ENCODE peak calls at places on chromosomes 2 and 18, in five cellular contexts. E is brain microvascular endothelial cell, C is neural crest cell, X is heart right ventricle, K is NB4. O is an unnamed sample.

GRCh38 chr2:209727077-209727476 is 44.6 kb upstream of the UNC80 start:
- DNase-seq in E (no peak), K (no peak), X (no peak), C (no peak), O (no peak)

GRCh38 chr2:207505180-207505579 is 24.6 kb upstream of the CREB1 start:
- DNase-seq in X (no peak), K (no peak), E (no peak), C (no peak), O (no peak)

GRCh38 chr2:56770490-56770889 is 586.7 kb downstream of the CCDC85A start:
- DNase-seq in C (no peak), K (no peak), E (no peak), X (no peak), O (no peak)

GRCh38 chr18:21342372-21342771 is 100.3 kb downstream of the GREB1L start:
- DNase-seq in E (no peak), C (no peak), X (no peak), K (no peak), O (no peak)

GRCh38 chr2:168565112-168565511 is 109.0 kb downstream of the CERS6 start:
- DNase-seq in K (no peak), X (no peak), C (no peak), E (peak), O (peak)

GRCh38 chr2:85732467-85733120 is 21.2 kb upstream of the ATOH8 start:
- DNase-seq in C (no peak), K (no peak), E (no peak), X (no peak), O (no peak)

GRCh38 chr2:98508690-98509054 is 64.0 kb downstream of the INPP4A start:
- DNase-seq in C (no peak), K (peak), X (peak), E (peak), O (no peak)

GRCh38 chr2:73920577-73921545 is 5.8 kb upstream of the DGUOK start:
- DNase-seq in E (no peak), X (no peak), K (peak), C (peak), O (no peak)

GRCh38 chr18:74906189-74906588 is 302.8 kb downstream of the PTGR3 start:
- DNase-seq in K (no peak), E (no peak), X (no peak), C (no peak), O (no peak)

GRCh38 chr18:48106498-48106897 is 176.0 kb upstream of the SMAD2 start:
- DNase-seq in X (no peak), K (no peak), C (no peak), E (no peak), O (no peak)

GRCh38 chr2:143246815-143247744 is 117.9 kb downstream of the ARHGAP15 start:
- DNase-seq in K (no peak), E (no peak), X (no peak), C (no peak), O (no peak)

GRCh38 chr18:25457636-25458035 is 105.7 kb upstream of the ZNF521 start:
- DNase-seq in E (no peak), X (no peak), C (no peak), K (no peak), O (no peak)

GRCh38 chr18:13500891-13501887 is 225.2 kb downstream of the FAM210A start:
- DNase-seq in X (peak), C (no peak), K (no peak), E (peak), O (no peak)

GRCh38 chr18:7568426-7568825 is 1.3 kb downstream of the PTPRM start:
- DNase-seq in X (peak), E (no peak), K (no peak), C (peak), O (peak)

GRCh38 chr18:7565677-7566076 is 1.4 kb upstream of the PTPRM start:
- DNase-seq in C (no peak), E (no peak), X (no peak), K (no peak), O (no peak)

GRCh38 chr18:7566587-7567486 is at the start of gene PTPRM:
- DNase-seq in C (peak), X (peak), K (peak), E (peak), O (peak)

GRCh38 chr18:7566244-7566586 is 901 bp upstream of the PTPRM start:
- DNase-seq in C (no peak), K (no peak), E (no peak), X (no peak), O (no peak)

DNA sequence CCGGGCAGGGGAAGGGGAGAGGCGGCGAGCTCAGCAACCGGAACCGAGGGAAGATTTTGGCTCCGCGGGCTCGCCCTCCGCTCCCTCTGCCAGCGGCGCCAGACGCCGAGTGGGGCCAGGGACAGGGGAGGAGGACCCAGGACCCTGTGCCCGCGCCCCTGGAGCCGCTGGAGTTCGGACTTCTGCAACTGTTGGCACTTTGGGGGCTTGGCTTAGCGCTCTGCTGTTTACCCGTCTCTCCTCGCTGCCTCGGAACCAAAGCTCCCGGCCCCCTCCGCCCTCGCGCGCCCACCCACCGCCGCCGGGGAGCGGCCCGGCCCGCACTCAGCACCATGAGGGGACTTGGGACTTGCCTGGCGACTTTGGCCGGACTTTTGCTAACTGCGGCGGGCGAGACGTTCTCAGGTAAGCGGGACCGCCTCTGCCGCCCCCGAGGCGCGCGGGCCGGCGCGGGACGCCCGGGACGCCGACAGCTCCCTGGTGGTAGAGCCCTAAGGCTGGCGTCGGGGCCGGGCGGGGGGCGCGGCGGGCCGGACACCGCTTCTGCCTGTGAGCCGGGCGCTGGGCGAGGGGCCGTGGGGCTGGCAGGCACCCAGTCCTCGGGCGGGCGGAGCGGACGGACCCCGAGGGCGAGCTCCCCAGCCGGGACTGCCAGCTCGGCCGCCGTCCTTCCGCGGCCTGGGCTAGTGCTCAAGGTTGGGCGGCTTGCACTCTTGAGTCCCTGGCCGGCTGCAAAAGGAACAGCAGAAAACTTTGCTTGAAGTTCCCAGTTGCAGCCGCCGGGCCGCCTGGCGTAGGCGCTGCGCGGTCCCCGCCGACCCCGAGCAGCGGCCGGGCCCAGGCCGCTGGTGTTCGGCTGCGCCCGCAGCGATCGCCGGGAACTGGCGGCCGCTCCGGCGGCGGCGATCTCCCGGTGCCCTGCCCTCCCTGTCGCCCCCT is 640 bp downstream of the PTPRM start:
- DNase-seq in E (peak), C (peak), K (no peak), X (peak), O (peak)
- TF ChIP-seq CTCF in E (no peak), C (no peak), K (no peak), X (no peak), O (no peak)

GRCh38 chr2:233353769-233354499 is at the start of gene DGKD:
- DNase-seq in X (peak), C (peak), E (no peak), K (peak), O (no peak)
- TF ChIP-seq CTCF in X (no peak), C (no peak), E (peak), K (no peak), O (peak)

GRCh38 chr2:149797030-149797429 is 209.5 kb upstream of the MMADHC start:
- DNase-seq in C (no peak), K (no peak), X (no peak), E (no peak), O (no peak)

GRCh38 chr2:149800624-149801220 is 213.1 kb upstream of the MMADHC start:
- DNase-seq in K (no peak), E (no peak), C (no peak), X (no peak), O (no peak)

GRCh38 chr2:149799296-149799695 is 211.7 kb upstream of the MMADHC start:
- DNase-seq in E (no peak), K (peak), X (no peak), C (no peak), O (no peak)
- TF ChIP-seq CTCF in E (peak), K (no peak), X (peak), C (peak), O (peak)

DNA sequence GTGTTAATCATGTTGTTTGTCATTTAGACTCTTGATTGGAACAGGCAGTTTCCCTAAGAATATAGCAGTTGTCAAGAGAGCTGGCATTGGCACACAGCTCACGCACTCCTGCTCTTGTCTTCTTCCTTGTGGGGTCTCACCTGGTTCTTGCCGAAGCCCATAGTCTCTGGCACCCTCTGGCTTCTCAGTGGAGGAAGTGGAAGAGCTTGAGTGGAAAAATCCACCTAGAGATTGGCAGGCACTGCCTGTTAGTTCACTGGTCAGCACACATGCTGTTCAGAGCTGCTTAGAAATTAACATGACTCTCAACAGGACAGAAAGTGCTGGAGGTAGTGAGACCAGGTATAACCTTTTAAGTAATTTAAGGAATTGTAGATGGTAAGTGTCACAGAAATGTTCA is 28.3 kb downstream of the SCTR start:
- DNase-seq in K (no peak), E (no peak), C (no peak), X (no peak), O (no peak)
- TF ChIP-seq CTCF in K (no peak), E (no peak), C (no peak), X (no peak), O (no peak)

DNA sequence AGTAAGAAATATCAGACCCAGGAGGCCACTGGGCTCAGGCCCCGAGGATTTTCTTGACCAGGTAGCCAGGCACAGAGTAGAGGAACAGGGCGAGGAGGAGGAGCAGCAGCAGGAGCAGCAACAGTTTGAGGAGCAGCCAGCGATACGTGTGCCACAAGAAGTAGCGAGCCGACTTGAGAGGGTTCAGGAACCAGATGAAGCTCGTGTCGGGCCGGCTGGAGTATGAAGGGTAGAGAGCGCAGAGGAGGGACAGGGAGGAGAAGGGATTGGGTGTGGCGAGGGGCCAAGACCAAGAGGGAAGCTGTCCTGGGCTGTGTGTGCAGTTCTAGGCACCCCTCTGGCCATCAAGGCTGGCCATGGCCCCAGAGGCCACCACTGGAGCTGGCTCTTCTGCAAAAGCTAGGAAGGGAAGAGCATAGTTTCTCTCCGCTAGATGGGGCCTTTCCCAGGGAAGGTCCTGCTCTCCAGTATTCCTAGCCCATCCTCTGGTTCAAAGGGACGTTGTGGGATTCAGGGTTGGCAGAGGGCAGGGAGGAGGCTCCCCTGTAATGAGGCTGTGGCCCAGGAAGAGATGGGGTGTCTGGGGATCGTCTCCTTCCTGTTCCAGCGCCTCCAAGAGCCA is 17.8 kb downstream of the OTOF start:
- DNase-seq in C (no peak), X (no peak), E (no peak), K (no peak), O (no peak)
- TF ChIP-seq CTCF in C (no peak), X (no peak), E (peak), K (no peak), O (no peak)

GRCh38 chr2:152228215-152228614 is 52.7 kb upstream of the STAM2 start:
- DNase-seq in X (no peak), E (no peak), K (no peak), C (no peak), O (no peak)
- TF ChIP-seq CTCF in X (no peak), E (no peak), K (no peak), C (no peak), O (no peak)

GRCh38 chr18:26840965-26841364 is 24.5 kb downstream of the AQP4 start:
- DNase-seq in C (no peak), X (no peak), E (no peak), K (no peak), O (no peak)
- TF ChIP-seq CTCF in C (no peak), X (no peak), E (no peak), K (no peak), O (no peak)

DNA sequence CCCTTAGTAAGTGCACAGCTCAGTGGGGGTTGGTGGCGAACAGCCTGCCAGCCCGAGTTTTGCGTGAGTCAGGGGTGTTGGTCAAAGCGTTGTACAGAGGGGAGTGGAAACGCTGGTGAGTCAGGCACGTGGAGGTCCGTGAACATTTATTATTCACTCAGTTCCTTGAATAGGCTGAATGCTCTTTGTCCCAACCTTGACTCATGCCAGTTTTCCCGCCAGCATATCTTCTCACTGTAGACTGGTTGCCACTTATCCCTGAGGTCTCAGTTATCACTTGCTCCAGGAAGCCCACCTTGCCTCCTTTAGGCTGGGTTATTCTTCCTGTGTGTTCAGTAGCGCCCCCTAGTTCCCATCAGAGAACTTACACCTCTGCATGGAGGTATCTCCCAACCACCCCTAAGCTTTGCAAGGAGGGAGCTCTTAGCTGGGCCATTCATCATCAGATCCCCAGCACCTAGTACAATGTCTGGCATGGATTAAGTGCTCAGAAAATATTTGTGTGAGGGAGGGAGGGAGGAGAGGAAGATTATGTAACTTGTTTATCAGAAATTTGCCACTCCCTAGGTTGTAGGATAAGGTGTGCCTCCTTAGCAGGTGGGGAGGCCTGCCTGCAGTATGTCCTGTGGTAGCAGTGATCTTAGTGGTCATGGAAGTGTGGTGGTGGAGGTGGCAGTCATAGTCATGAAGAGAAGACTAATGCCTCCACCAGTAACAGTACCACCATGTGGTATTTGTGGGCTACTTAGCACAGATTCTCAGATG is 72.1 kb downstream of the CABLES1 start:
- DNase-seq in E (peak), X (no peak), K (peak), C (no peak), O (no peak)
- TF ChIP-seq CTCF in E (peak), X (peak), K (peak), C (peak), O (no peak)

DNA sequence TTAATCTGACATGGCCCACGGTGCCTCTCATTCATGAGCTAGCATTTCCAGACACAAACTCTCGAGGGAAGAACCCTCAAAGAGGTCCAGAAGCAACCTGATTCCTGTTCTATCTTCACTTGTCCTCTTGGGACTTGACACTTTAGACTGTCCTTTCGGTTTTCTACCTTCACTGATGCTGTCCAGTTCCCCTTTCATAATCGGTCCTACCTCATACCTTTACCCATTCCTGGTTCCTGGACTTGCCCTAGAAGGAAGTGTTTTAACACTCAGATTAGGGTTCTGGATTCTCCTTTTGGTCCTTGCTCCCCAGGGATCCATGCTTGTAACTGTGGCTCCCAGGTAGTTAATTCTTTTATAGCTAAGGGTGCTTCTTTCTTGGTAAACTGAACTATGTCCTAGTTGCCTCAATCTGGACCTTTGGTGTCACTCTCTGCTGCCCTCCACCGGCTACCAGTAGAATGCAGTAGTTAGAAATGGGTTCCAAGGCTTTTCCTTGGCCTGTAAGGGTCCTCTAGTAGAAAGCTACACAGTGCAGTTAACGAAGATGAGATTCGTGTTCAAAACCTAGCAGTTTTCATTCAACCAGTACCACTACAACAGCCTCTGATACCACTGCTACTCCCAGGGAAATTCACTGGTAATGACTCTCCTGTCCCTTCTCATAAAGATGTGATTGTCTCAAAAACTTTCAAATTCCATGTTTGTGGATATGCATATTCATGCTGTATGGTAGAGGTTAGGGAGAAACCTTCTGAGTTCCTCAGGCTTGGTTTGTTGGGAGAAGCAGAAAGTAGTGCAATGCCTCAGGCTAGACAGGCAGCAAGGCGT is 178.1 kb upstream of the CYP26B1 start:
- DNase-seq in E (peak), C (no peak), K (peak), X (no peak), O (no peak)
- TF ChIP-seq CTCF in E (peak), C (peak), K (peak), X (peak), O (peak)

GRCh38 chr18:55189972-55190371 is 230.7 kb upstream of the CCDC68 start:
- DNase-seq in K (no peak), X (no peak), C (no peak), E (no peak), O (no peak)

GRCh38 chr18:55179460-55180195 is 220.4 kb upstream of the CCDC68 start:
- DNase-seq in X (no peak), E (no peak), C (no peak), K (no peak), O (no peak)

GRCh38 chr18:55186588-55186987 is 227.3 kb upstream of the CCDC68 start:
- DNase-seq in X (no peak), C (no peak), K (no peak), E (no peak), O (no peak)

DNA sequence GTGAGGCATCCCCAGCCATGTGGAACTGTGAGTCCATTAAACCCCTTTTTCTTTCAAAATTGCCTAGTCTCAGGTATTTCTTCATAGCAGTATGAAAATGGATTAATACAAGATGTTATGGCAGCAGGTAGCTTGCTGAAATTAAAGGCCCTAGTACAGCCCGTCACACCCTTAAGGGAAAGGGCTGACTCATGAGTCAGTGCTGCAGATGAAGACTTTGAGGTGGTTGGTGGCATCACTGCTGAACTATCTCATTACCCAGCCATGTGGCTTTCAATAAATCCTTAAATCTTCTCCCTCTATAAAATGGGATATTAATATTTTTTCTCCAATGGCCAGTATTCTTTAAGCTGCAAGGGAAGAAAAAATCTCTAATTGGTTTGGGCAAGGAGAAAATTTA is 226.1 kb upstream of the CCDC68 start:
- DNase-seq in K (no peak), E (no peak), X (no peak), C (no peak), O (no peak)
- TF ChIP-seq CTCF in K (no peak), E (no peak), X (no peak), C (no peak), O (no peak)

O was measured in RWPE2.